ENCODE peak calls at places on chromosomes 7 and 10, in five cellular contexts. V is PC-3, A is AG09309, C is spleen, Y is cardiac fibroblast. W is an unnamed sample.

GRCh38 chr10:119418401-119418800 is 124.1 kb downstream of the RGS10 start:
- DNase-seq in V (no peak), C (no peak), Y (no peak), A (no peak), W (no peak)

GRCh38 chr10:113756940-113757543 is 5.6 kb downstream of the PLEKHS1 start:
- DNase-seq in Y (no peak), A (no peak), C (no peak), V (no peak), W (no peak)

GRCh38 chr7:83832009-83832408 is 183.1 kb upstream of the SEMA3E start:
- DNase-seq in C (no peak), A (no peak), Y (no peak), V (no peak), W (no peak)

GRCh38 chr7:11343818-11344413 is 370.2 kb downstream of the PHF14 start:
- DNase-seq in C (no peak), V (peak), A (no peak), Y (peak), W (peak)

GRCh38 chr10:74058658-74059057 is 60.7 kb downstream of the VCL start:
- DNase-seq in A (no peak), V (peak), Y (peak), C (no peak), W (no peak)

GRCh38 chr7:135913404-135913803 is 63.8 kb downstream of the MTPN start:
- DNase-seq in V (no peak), Y (no peak), C (no peak), A (no peak), W (no peak)

GRCh38 chr7:29593458-29593857 is 29.8 kb downstream of the PRR15 start:
- DNase-seq in C (no peak), V (peak), A (no peak), Y (no peak), W (no peak)

GRCh38 chr10:67045404-67045803 is 119.6 kb downstream of the LRRTM3 start:
- DNase-seq in Y (peak), C (no peak), A (no peak), V (no peak), W (peak)

GRCh38 chr10:19449860-19450259 is 366.4 kb upstream of the PLXDC2 start:
- DNase-seq in A (no peak), Y (no peak), V (no peak), C (no peak), W (no peak)

GRCh38 chr7:130926021-130926691 is 192.1 kb upstream of the KLF14 start:
- DNase-seq in A (no peak), V (no peak), C (peak), Y (no peak), W (no peak)

GRCh38 chr10:47287365-47287802 is 12.6 kb upstream of the GDF10 start:
- DNase-seq in Y (no peak), C (peak), A (no peak), V (peak), W (no peak)

GRCh38 chr10:68434657-68435056 is 27.6 kb upstream of the RUFY2 start:
- DNase-seq in C (no peak), Y (no peak), A (no peak), V (no peak), W (no peak)

DNA sequence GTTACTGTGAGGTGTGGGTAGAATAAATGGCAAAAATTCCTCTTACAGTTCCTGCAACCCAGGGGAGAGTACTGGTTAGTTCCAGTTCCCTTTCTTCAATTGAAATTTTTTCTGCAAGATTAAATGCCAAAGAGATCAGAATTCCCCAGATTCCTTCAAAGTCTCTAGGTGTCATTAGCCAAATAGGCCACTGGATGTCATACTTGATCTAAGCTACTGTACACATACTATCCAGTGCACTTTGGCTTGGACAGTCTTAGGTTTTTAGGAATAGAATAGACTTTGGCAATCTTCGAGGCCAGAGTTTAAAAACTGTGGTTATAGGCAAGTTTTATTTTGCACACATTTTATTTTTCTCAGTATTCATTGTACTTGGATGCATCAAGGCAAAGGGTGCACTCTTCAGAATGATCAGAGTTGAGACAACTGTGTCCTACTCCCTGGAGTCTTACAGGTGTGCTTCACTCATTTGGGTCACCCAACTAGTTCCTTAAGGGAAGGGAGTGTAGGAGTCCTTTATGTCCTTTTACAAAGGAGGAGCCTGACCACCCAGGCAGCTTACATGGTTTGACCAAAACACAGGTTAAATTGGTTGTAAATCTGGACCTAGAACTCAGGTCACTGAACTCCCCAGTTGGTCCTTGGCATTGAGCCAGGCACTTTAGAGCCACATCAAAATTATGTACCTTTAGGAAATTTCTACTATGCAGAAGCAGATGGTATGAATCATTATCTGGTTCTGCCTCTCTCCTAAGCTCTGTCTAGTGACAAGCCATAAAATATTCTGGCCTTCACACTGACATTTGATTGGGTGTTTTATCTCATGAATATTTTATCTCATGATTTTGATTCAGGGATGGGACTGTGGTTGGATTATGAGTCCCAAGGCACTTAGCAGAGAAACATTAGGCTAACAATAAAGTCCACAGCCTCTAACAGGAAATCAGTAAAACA is 49.5 kb downstream of the ASAH2B start:
- DNase-seq in Y (peak), V (peak), C (no peak), A (peak), W (peak)
- TF ChIP-seq CTCF in Y (peak), V (peak), C (no peak), A (peak), W (peak)

GRCh38 chr10:1475095-1475583 is 262.2 kb downstream of the ADARB2 start:
- DNase-seq in C (no peak), Y (no peak), V (no peak), A (no peak), W (no peak)
- H3K4me3 ChIP-seq in C (no peak), Y (no peak), V (no peak), A (no peak), W (no peak)

GRCh38 chr7:145020454-145020853 is 184.6 kb upstream of the TPK1 start:
- DNase-seq in Y (no peak), V (no peak), A (no peak), C (no peak), W (no peak)

DNA sequence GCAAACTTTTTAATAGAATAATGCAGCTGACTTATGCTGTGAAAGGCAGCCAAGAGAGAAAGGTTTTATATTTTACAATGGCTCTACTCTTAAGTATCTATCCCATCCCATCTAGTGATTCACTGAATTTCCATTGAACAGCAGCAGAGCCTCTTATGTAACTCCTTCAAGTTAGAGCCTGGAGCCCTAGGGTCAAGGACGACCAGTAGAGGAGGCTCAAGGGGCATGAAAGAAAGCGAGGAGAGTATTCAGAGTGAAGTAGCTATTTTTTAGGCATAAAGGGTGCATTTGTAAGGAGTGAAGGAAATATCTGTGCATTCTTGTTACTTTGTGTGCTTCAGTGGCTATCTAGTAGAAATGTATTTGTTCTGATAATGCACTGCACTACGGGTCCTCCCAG is 180.2 kb upstream of the TPK1 start:
- DNase-seq in C (no peak), A (no peak), Y (no peak), V (peak), W (no peak)
- TF ChIP-seq CTCF in C (no peak), A (no peak), Y (no peak), V (peak), W (no peak)

GRCh38 chr10:133252223-133252552 is 14.5 kb downstream of the VENTX start:
- DNase-seq in V (no peak), Y (no peak), C (no peak), A (no peak), W (no peak)

GRCh38 chr10:133251388-133252222 is 13.9 kb downstream of the VENTX start:
- DNase-seq in Y (peak), C (no peak), A (no peak), V (no peak), W (no peak)

GRCh38 chr10:133249094-133249780 is 11.6 kb downstream of the VENTX start:
- DNase-seq in C (no peak), V (no peak), Y (no peak), A (no peak), W (no peak)

GRCh38 chr10:133248334-133248715 is 10.7 kb downstream of the VENTX start:
- DNase-seq in Y (no peak), V (no peak), A (no peak), C (no peak), W (no peak)

GRCh38 chr10:133249975-133250754 is 12.5 kb downstream of the VENTX start:
- DNase-seq in A (no peak), Y (no peak), V (no peak), C (no peak), W (peak)
- H3K4me3 ChIP-seq in A (no peak), Y (no peak), V (no peak), C (no peak), W (no peak)

DNA sequence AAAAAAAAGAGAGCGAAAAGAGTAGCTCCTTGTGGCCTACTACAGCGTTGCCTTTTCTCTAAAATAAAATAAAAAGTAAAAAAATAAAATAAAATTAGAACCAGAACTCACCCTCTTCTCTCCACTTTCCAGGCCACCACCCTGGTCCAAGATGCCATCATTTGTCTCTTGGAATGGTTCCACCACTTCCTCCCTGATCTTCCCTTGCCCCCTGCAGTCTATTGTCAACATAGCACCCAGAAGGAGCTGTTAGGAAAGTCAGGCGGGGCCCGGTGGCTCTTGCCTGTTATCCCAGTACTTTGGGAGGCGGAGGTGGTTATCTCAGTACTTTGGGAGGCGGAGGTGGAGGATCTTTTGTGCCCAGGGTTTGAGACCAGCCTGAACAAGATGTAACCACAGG is 7.6 kb upstream of the GRID2IP start:
- DNase-seq in Y (peak), C (no peak), V (peak), A (peak), W (no peak)
- TF ChIP-seq CTCF in Y (peak), C (peak), V (peak), A (peak), W (peak)

GRCh38 chr7:26954929-26955328 is 90.5 kb upstream of the SKAP2 start:
- DNase-seq in Y (no peak), A (no peak), V (no peak), C (no peak), W (no peak)
- H3K4me3 ChIP-seq in Y (no peak), A (no peak), V (no peak), C (no peak), W (no peak)

GRCh38 chr10:35821339-35821911 is 179.3 kb upstream of the FZD8 start:
- DNase-seq in C (no peak), V (no peak), A (no peak), Y (no peak), W (no peak)

GRCh38 chr10:35824704-35825103 is 182.6 kb upstream of the FZD8 start:
- DNase-seq in Y (no peak), A (no peak), C (no peak), V (no peak), W (no peak)

GRCh38 chr10:35819011-35819410 is 176.9 kb upstream of the FZD8 start:
- DNase-seq in A (no peak), C (no peak), V (no peak), Y (no peak), W (no peak)

GRCh38 chr10:35819736-35820135 is 177.6 kb upstream of the FZD8 start:
- DNase-seq in Y (no peak), A (no peak), C (no peak), V (no peak), W (no peak)

DNA sequence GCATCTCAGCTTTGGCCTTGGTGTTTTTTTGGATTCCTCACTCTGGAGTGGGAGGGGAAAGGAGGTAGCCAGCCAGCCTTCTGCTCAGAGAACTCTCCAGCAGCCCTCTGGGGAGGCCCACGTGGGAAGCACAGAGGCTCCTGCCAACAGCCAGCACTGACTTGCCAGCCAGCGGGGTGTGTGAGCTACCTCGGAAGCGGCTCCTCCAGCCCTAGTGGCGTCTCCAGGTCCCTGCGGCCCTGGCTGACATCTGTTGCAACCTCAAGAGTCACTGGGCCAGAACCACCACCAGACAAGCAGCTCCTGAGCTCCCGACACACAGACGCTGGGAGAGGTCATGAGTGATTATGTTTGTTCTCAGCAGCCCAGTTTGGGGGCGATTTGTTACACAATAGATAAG is 180.2 kb upstream of the FZD8 start:
- DNase-seq in V (peak), C (no peak), Y (peak), A (peak), W (peak)
- TF ChIP-seq CTCF in V (no peak), C (no peak), Y (peak), A (peak), W (no peak)

GRCh38 chr7:149431486-149432120 is 29.3 kb downstream of the ZNF777 start:
- DNase-seq in A (no peak), Y (no peak), C (no peak), V (no peak), W (no peak)
- H3K4me3 ChIP-seq in A (no peak), Y (no peak), C (no peak), V (no peak), W (no peak)

W was measured in foreskin fibroblast.